ENCODE peak calls at places on chromosomes 16 and 17, in four cellular contexts. One of them, this sample, is unnamed.

GRCh38 chr17:7845359-7846062 is 9.4 kb upstream of the TMEM88 start:
- DNase-seq in breast epithelium: no peak
- DNase-seq in GM12878: no peak
- DNase-seq in transverse colon: no peak
- DNase-seq in this sample: no peak

GRCh38 chr16:65336169-65336568 is 214.3 kb upstream of the CDH11 start:
- DNase-seq in transverse colon: no peak
- DNase-seq in breast epithelium: no peak
- DNase-seq in GM12878: no peak
- DNase-seq in this sample: no peak

GRCh38 chr16:81237282-81237681 is 1.2 kb upstream of the BCO1 start:
- DNase-seq in transverse colon: peak; percentile 64
- DNase-seq in GM12878: no peak
- DNase-seq in breast epithelium: peak; percentile 91
- DNase-seq in this sample: no peak

GRCh38 chr17:19447085-19447583 is 36.1 kb downstream of the RNF112 start:
- DNase-seq in GM12878: peak; percentile 20
- DNase-seq in breast epithelium: peak; percentile 68
- DNase-seq in transverse colon: peak; percentile 80
- DNase-seq in this sample: peak; percentile 68

GRCh38 chr16:77359065-77359502 is 75.8 kb downstream of the ADAMTS18 start:
- DNase-seq in transverse colon: no peak
- DNase-seq in breast epithelium: no peak
- DNase-seq in GM12878: no peak
- DNase-seq in this sample: no peak

GRCh38 chr17:76865174-76865573 is 3.0 kb upstream of the MGAT5B start:
- DNase-seq in GM12878: no peak
- DNase-seq in breast epithelium: no peak
- DNase-seq in transverse colon: no peak
- DNase-seq in this sample: no peak

GRCh38 chr16:23976091-23977001 is 140.6 kb downstream of the PRKCB start:
- DNase-seq in transverse colon: no peak
- DNase-seq in breast epithelium: no peak
- DNase-seq in GM12878: no peak
- DNase-seq in this sample: no peak

GRCh38 chr17:42132941-42133340 is 10.3 kb downstream of the HSPB9 start:
- DNase-seq in GM12878: no peak
- DNase-seq in transverse colon: peak; percentile 77
- DNase-seq in breast epithelium: peak; percentile 75
- DNase-seq in this sample: no peak

GRCh38 chr17:79135011-79135410 is 60.4 kb downstream of the ENGASE start:
- DNase-seq in GM12878: no peak
- DNase-seq in transverse colon: no peak
- DNase-seq in breast epithelium: no peak
- DNase-seq in this sample: no peak

GRCh38 chr16:71426069-71426879 is 15.6 kb downstream of the TLE7 start:
- DNase-seq in GM12878: peak; percentile 67
- DNase-seq in breast epithelium: no peak
- DNase-seq in transverse colon: peak; percentile 23
- DNase-seq in this sample: peak; percentile 66

GRCh38 chr16:28163699-28164584 is 47.8 kb downstream of the XPO6 start:
- DNase-seq in breast epithelium: no peak
- DNase-seq in transverse colon: no peak
- DNase-seq in GM12878: no peak
- DNase-seq in this sample: no peak

GRCh38 chr17:58402679-58403078 is 14.7 kb downstream of the RNF43 start:
- DNase-seq in transverse colon: no peak
- DNase-seq in GM12878: no peak
- DNase-seq in breast epithelium: peak; percentile 77
- DNase-seq in this sample: no peak

GRCh38 chr17:46192484-46193245 is 564 bp downstream of the KANSL1 start:
- DNase-seq in breast epithelium: peak; percentile 60
- DNase-seq in transverse colon: peak; percentile 62
- DNase-seq in GM12878: no peak
- DNase-seq in this sample: peak; percentile 70

GRCh38 chr17:65277576-65277975 is 140.4 kb downstream of the RGS9 start:
- DNase-seq in transverse colon: no peak
- DNase-seq in breast epithelium: no peak
- DNase-seq in GM12878: no peak
- DNase-seq in this sample: no peak

GRCh38 chr16:25707982-25708583 is 16.3 kb downstream of the HS3ST4 start:
- DNase-seq in breast epithelium: no peak
- DNase-seq in GM12878: no peak
- DNase-seq in transverse colon: peak; percentile 10
- DNase-seq in this sample: peak; percentile 16

GRCh38 chr16:64459821-64460220 is 662.0 kb downstream of the CDH11 start:
- DNase-seq in breast epithelium: no peak
- DNase-seq in GM12878: no peak
- DNase-seq in transverse colon: no peak
- DNase-seq in this sample: no peak

GRCh38 chr17:47254403-47254943 is 846 bp downstream of the ITGB3 start:
- DNase-seq in breast epithelium: no peak
- DNase-seq in transverse colon: no peak
- DNase-seq in GM12878: no peak
- DNase-seq in this sample: no peak

GRCh38 chr16:84826558-84826941 is 6.8 kb downstream of the CRISPLD2 start:
- DNase-seq in GM12878: no peak
- DNase-seq in transverse colon: peak; percentile 57
- DNase-seq in breast epithelium: no peak
- DNase-seq in this sample: no peak

GRCh38 chr16:10937068-10937859 is 5.0 kb downstream of the DEXI start:
- DNase-seq in GM12878: no peak
- DNase-seq in transverse colon: no peak
- DNase-seq in breast epithelium: no peak
- DNase-seq in this sample: no peak

GRCh38 chr17:77235370-77236080 is 94.8 kb downstream of the SEC14L1 start:
- DNase-seq in breast epithelium: no peak
- DNase-seq in GM12878: peak; percentile 34
- DNase-seq in transverse colon: no peak
- DNase-seq in this sample: no peak

GRCh38 chr16:50887500-50887899 is 145.6 kb downstream of the CYLD start:
- DNase-seq in GM12878: no peak
- DNase-seq in breast epithelium: no peak
- DNase-seq in transverse colon: no peak
- DNase-seq in this sample: no peak

GRCh38 chr16:84543253-84543652 is 38.8 kb upstream of the MEAK7 start:
- DNase-seq in GM12878: no peak
- DNase-seq in transverse colon: no peak
- DNase-seq in breast epithelium: no peak
- DNase-seq in this sample: no peak

GRCh38 chr17:62626719-62627218 is 701 bp upstream of the MRC2 start:
- DNase-seq in transverse colon: no peak
- DNase-seq in breast epithelium: no peak
- DNase-seq in GM12878: no peak
- DNase-seq in this sample: peak; percentile 44

GRCh38 chr16:87762071-87762571 is 3.7 kb downstream of the KLHDC4 start:
- DNase-seq in GM12878: no peak
- DNase-seq in breast epithelium: no peak
- DNase-seq in transverse colon: no peak
- DNase-seq in this sample: no peak

GRCh38 chr17:12789075-12789975 is at the start of gene ARHGAP44:
- DNase-seq in breast epithelium: peak; percentile 22
- DNase-seq in GM12878: no peak
- DNase-seq in transverse colon: peak; percentile 73
- DNase-seq in this sample: peak; percentile 71

GRCh38 chr17:4014148-4014927 is 50.1 kb upstream of the ATP2A3 start:
- DNase-seq in transverse colon: no peak
- DNase-seq in GM12878: no peak
- DNase-seq in breast epithelium: no peak
- DNase-seq in this sample: no peak

GRCh38 chr17:75897076-75898019 is 597 bp upstream of the TRIM65 start:
- DNase-seq in GM12878: no peak
- DNase-seq in transverse colon: peak; percentile 34
- DNase-seq in breast epithelium: no peak
- DNase-seq in this sample: no peak

GRCh38 chr17:46818929-46819859 is 702 bp upstream of the WNT3 start:
- DNase-seq in transverse colon: no peak
- DNase-seq in GM12878: no peak
- DNase-seq in breast epithelium: no peak
- DNase-seq in this sample: peak; percentile 65

GRCh38 chr17:29197516-29198272 is 17.5 kb upstream of the MYO18A start:
- DNase-seq in transverse colon: no peak
- DNase-seq in breast epithelium: no peak
- DNase-seq in GM12878: no peak
- DNase-seq in this sample: no peak

GRCh38 chr17:51258756-51259573 is 884 bp downstream of the MBTD1 start:
- DNase-seq in transverse colon: peak; percentile 34
- DNase-seq in GM12878: no peak
- DNase-seq in breast epithelium: no peak
- DNase-seq in this sample: no peak

GRCh38 chr16:14371778-14372431 is 258.2 kb downstream of the PARN start:
- DNase-seq in breast epithelium: no peak
- DNase-seq in GM12878: no peak
- DNase-seq in transverse colon: no peak
- DNase-seq in this sample: no peak
- TF ChIP-seq POLR2AphosphoS5 in breast epithelium: no peak
- TF ChIP-seq POLR2AphosphoS5 in GM12878: no peak
- TF ChIP-seq POLR2AphosphoS5 in transverse colon: no peak
- TF ChIP-seq POLR2AphosphoS5 in this sample: no peak

DNA sequence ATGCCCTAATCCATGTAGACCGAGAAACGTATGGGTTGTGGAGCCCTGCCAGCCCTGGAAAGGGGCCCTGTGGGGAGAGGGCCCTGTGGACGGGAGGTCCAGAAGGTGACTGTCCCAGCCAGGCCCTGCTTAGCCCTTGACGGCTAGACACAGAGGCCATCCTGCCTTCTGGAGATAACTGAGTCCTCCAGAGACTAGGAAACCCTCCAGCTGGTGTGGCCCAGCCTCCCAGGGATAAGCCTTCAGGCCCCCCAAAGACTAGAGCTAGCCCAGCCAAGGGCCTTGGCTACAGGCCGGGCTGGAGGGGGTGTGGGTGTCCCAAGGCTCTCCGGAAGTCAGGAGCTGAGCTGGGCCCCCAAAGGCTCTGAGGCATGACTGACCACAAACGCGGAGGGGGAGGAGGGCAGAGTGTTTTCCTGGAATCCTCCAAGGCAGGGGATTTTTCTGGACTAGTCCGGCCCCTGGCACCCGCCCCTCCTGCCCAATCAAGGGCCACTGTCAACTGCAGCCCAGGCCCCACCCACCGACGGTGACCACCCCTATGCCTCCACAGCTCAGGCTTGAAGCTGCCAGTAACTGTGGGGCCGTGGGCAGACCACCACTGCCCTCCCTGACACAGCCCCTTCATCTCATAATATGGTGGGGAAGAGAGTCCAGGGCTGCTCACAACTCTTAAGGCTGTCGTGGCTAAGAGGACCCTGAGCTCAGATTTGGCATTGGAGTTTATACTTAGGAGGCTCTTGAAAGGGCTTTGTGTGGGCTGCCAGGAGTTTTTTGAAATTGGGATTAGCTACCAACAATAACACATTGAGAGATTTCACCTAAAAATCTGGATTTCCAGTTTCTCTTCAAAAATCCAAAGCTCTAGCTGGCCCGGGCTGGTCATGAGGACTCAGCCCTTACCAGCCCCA is 823 bp upstream of the VASN start:
- DNase-seq in transverse colon: peak; percentile 57
- DNase-seq in breast epithelium: peak; percentile 63
- DNase-seq in GM12878: no peak
- DNase-seq in this sample: no peak
- TF ChIP-seq POLR2A in transverse colon: no peak
- TF ChIP-seq POLR2A in breast epithelium: no peak
- TF ChIP-seq POLR2A in GM12878: no peak
- TF ChIP-seq POLR2A in this sample: no peak

GRCh38 chr16:47448830-47449575 is 11.9 kb downstream of the ITFG1 start:
- DNase-seq in GM12878: no peak
- DNase-seq in breast epithelium: no peak
- DNase-seq in transverse colon: no peak
- DNase-seq in this sample: no peak
- TF ChIP-seq POLR2AphosphoS5 in GM12878: no peak
- TF ChIP-seq POLR2AphosphoS5 in breast epithelium: no peak
- TF ChIP-seq POLR2AphosphoS5 in transverse colon: no peak
- TF ChIP-seq POLR2AphosphoS5 in this sample: no peak

DNA sequence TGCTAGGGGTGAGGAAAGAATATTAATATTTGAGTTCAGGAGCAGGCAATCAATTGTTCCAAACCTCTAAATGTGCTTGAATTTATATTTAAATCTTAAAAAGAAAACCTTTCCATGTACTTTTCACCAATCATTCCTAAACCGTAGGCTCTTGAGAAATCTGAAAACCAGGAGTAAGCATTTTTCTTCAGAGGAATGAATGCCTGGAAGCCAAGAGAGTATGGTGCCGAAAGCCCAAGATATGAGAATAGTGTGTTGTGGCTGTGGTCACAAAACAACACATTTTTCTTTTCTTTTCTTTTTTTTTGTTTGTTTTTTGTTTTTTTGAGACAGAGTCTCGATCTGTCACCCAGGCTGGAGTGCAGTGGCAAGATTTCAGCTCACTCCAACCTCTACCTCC is 37.6 kb downstream of the TEX2 start:
- DNase-seq in transverse colon: no peak
- DNase-seq in breast epithelium: no peak
- DNase-seq in GM12878: no peak
- DNase-seq in this sample: no peak
- TF ChIP-seq POLR2A in transverse colon: no peak
- TF ChIP-seq POLR2A in breast epithelium: no peak
- TF ChIP-seq POLR2A in GM12878: no peak
- TF ChIP-seq POLR2A in this sample: no peak

GRCh38 chr17:50133028-50133768 is 3.2 kb upstream of the SAMD14 start:
- DNase-seq in breast epithelium: no peak
- DNase-seq in transverse colon: no peak
- DNase-seq in GM12878: no peak
- DNase-seq in this sample: no peak
- TF ChIP-seq POLR2AphosphoS5 in breast epithelium: no peak
- TF ChIP-seq POLR2AphosphoS5 in transverse colon: no peak
- TF ChIP-seq POLR2AphosphoS5 in GM12878: peak; percentile 61
- TF ChIP-seq POLR2AphosphoS5 in this sample: peak; percentile 21

GRCh38 chr16:13306153-13306552 is 404.8 kb downstream of the SHISA9 start:
- DNase-seq in breast epithelium: no peak
- DNase-seq in GM12878: no peak
- DNase-seq in transverse colon: no peak
- DNase-seq in this sample: no peak
- TF ChIP-seq POLR2A in breast epithelium: no peak
- TF ChIP-seq POLR2A in GM12878: no peak
- TF ChIP-seq POLR2A in transverse colon: no peak
- TF ChIP-seq POLR2A in this sample: no peak

GRCh38 chr16:30743690-30744089 is 4.5 kb upstream of the PHKG2 start:
- DNase-seq in GM12878: no peak
- DNase-seq in breast epithelium: no peak
- DNase-seq in transverse colon: no peak
- DNase-seq in this sample: no peak
- TF ChIP-seq POLR2AphosphoS5 in GM12878: no peak
- TF ChIP-seq POLR2AphosphoS5 in breast epithelium: no peak
- TF ChIP-seq POLR2AphosphoS5 in transverse colon: no peak
- TF ChIP-seq POLR2AphosphoS5 in this sample: no peak

This sample was measured in GM12891.